ENCODE peak calls at places on chromosomes 4 and X, in nine cellular contexts. One of them, this sample, is unnamed.

GRCh38 chrX:66489339-66489738 is 149.5 kb downstream of the EDA2R start:
- DNase-seq in small intestine: no peak
- DNase-seq in PC-3: no peak
- DNase-seq in right atrium auricular region: no peak
- DNase-seq in ovary: no peak
- DNase-seq in sigmoid colon: no peak
- DNase-seq in uterus: no peak
- DNase-seq in HCT116: no peak
- DNase-seq in spleen: no peak
- DNase-seq in this sample: no peak

GRCh38 chr4:165379662-165380061 is 854 bp downstream of the CPE start:
- DNase-seq in small intestine: no peak
- DNase-seq in PC-3: no peak
- DNase-seq in right atrium auricular region: no peak
- DNase-seq in ovary: peak; percentile 27
- DNase-seq in sigmoid colon: no peak
- DNase-seq in uterus: peak; percentile 26
- DNase-seq in HCT116: no peak
- DNase-seq in spleen: no peak
- DNase-seq in this sample: no peak

GRCh38 chrX:10032147-10032546 is 65.0 kb downstream of the CLDN34 start:
- DNase-seq in small intestine: no peak
- DNase-seq in PC-3: no peak
- DNase-seq in right atrium auricular region: no peak
- DNase-seq in ovary: no peak
- DNase-seq in sigmoid colon: peak; percentile 34
- DNase-seq in uterus: no peak
- DNase-seq in HCT116: no peak
- DNase-seq in spleen: no peak
- DNase-seq in this sample: no peak

GRCh38 chrX:11435568-11435967 is 142.4 kb downstream of the AMELX start:
- DNase-seq in small intestine: no peak
- DNase-seq in PC-3: no peak
- DNase-seq in right atrium auricular region: no peak
- DNase-seq in ovary: no peak
- DNase-seq in sigmoid colon: no peak
- DNase-seq in uterus: no peak
- DNase-seq in HCT116: no peak
- DNase-seq in spleen: no peak
- DNase-seq in this sample: no peak

GRCh38 chr4:125187221-125187620 is 127.5 kb upstream of the FAT4 start:
- DNase-seq in small intestine: no peak
- DNase-seq in PC-3: peak; percentile 49
- DNase-seq in right atrium auricular region: no peak
- DNase-seq in ovary: no peak
- DNase-seq in sigmoid colon: no peak
- DNase-seq in uterus: no peak
- DNase-seq in HCT116: no peak
- DNase-seq in spleen: no peak
- DNase-seq in this sample: no peak

GRCh38 chr4:145887241-145887964 is 51.2 kb downstream of the ZNF827 start:
- DNase-seq in small intestine: no peak
- DNase-seq in PC-3: peak; percentile 22
- DNase-seq in right atrium auricular region: peak; percentile 76
- DNase-seq in ovary: peak; percentile 58
- DNase-seq in sigmoid colon: peak; percentile 83
- DNase-seq in uterus: peak; percentile 63
- DNase-seq in HCT116: no peak
- DNase-seq in spleen: no peak
- DNase-seq in this sample: no peak

GRCh38 chr4:156312261-156312847 is 358.7 kb upstream of the CTSO start:
- DNase-seq in small intestine: no peak
- DNase-seq in PC-3: no peak
- DNase-seq in right atrium auricular region: no peak
- DNase-seq in ovary: no peak
- DNase-seq in sigmoid colon: no peak
- DNase-seq in uterus: no peak
- DNase-seq in HCT116: no peak
- DNase-seq in spleen: no peak
- DNase-seq in this sample: no peak

GRCh38 chr4:40557741-40558140 is 71.9 kb downstream of the RBM47 start:
- DNase-seq in small intestine: no peak
- DNase-seq in PC-3: no peak
- DNase-seq in right atrium auricular region: no peak
- DNase-seq in ovary: no peak
- DNase-seq in sigmoid colon: no peak
- DNase-seq in uterus: no peak
- DNase-seq in HCT116: no peak
- DNase-seq in spleen: no peak
- DNase-seq in this sample: no peak

GRCh38 chrX:151039351-151039750 is 56.2 kb downstream of the HMGB3 start:
- DNase-seq in small intestine: no peak
- DNase-seq in PC-3: no peak
- DNase-seq in right atrium auricular region: no peak
- DNase-seq in ovary: no peak
- DNase-seq in sigmoid colon: no peak
- DNase-seq in uterus: no peak
- DNase-seq in HCT116: no peak
- DNase-seq in spleen: no peak
- DNase-seq in this sample: no peak

GRCh38 chrX:94493405-94493804 is 819.4 kb downstream of the FAM133A start:
- DNase-seq in small intestine: no peak
- DNase-seq in PC-3: no peak
- DNase-seq in right atrium auricular region: no peak
- DNase-seq in ovary: no peak
- DNase-seq in sigmoid colon: no peak
- DNase-seq in uterus: no peak
- DNase-seq in HCT116: no peak
- DNase-seq in spleen: no peak
- DNase-seq in this sample: no peak

GRCh38 chr4:3041192-3042142 is 32.9 kb downstream of the HTT-AS start:
- DNase-seq in small intestine: peak; percentile 64
- DNase-seq in PC-3: peak; percentile 63
- DNase-seq in right atrium auricular region: peak; percentile 79
- DNase-seq in ovary: peak; percentile 31
- DNase-seq in sigmoid colon: peak; percentile 83
- DNase-seq in uterus: peak; percentile 28
- DNase-seq in HCT116: no peak
- DNase-seq in spleen: peak; percentile 90
- DNase-seq in this sample: peak; percentile 86

GRCh38 chr4:169492436-169493163 is 119.8 kb downstream of the NEK1 start:
- DNase-seq in small intestine: peak; percentile 45
- DNase-seq in PC-3: peak; percentile 62
- DNase-seq in right atrium auricular region: no peak
- DNase-seq in ovary: no peak
- DNase-seq in sigmoid colon: no peak
- DNase-seq in uterus: no peak
- DNase-seq in HCT116: peak; percentile 35
- DNase-seq in spleen: no peak
- DNase-seq in this sample: no peak

GRCh38 chr4:183081116-183081469 is 18.0 kb upstream of the WWC2 start:
- DNase-seq in small intestine: no peak
- DNase-seq in PC-3: no peak
- DNase-seq in right atrium auricular region: no peak
- DNase-seq in ovary: no peak
- DNase-seq in sigmoid colon: no peak
- DNase-seq in uterus: no peak
- DNase-seq in HCT116: no peak
- DNase-seq in spleen: no peak
- DNase-seq in this sample: no peak

GRCh38 chrX:147884958-147885357 is 26.8 kb upstream of the FMR1 start:
- DNase-seq in small intestine: peak; percentile 32
- DNase-seq in PC-3: no peak
- DNase-seq in right atrium auricular region: no peak
- DNase-seq in ovary: peak; percentile 22
- DNase-seq in sigmoid colon: no peak
- DNase-seq in uterus: no peak
- DNase-seq in HCT116: no peak
- DNase-seq in spleen: no peak
- DNase-seq in this sample: no peak

GRCh38 chr4:16417198-16417597 is 190.9 kb upstream of the TAPT1 start:
- DNase-seq in small intestine: no peak
- DNase-seq in PC-3: no peak
- DNase-seq in right atrium auricular region: no peak
- DNase-seq in ovary: no peak
- DNase-seq in sigmoid colon: no peak
- DNase-seq in uterus: no peak
- DNase-seq in HCT116: no peak
- DNase-seq in spleen: no peak
- DNase-seq in this sample: no peak

GRCh38 chrX:106611323-106611681 is 476 bp upstream of the RADX start:
- DNase-seq in small intestine: no peak
- DNase-seq in PC-3: no peak
- DNase-seq in right atrium auricular region: no peak
- DNase-seq in ovary: no peak
- DNase-seq in sigmoid colon: no peak
- DNase-seq in uterus: no peak
- DNase-seq in HCT116: no peak
- DNase-seq in spleen: no peak
- DNase-seq in this sample: no peak

GRCh38 chrX:123085311-123085940 is 98.7 kb upstream of the GRIA3 start:
- DNase-seq in small intestine: no peak
- DNase-seq in PC-3: no peak
- DNase-seq in right atrium auricular region: no peak
- DNase-seq in ovary: no peak
- DNase-seq in sigmoid colon: no peak
- DNase-seq in uterus: no peak
- DNase-seq in HCT116: no peak
- DNase-seq in spleen: no peak
- DNase-seq in this sample: no peak

GRCh38 chr4:105970371-105970770 is 75.1 kb downstream of the NPNT start:
- DNase-seq in small intestine: no peak
- DNase-seq in PC-3: no peak
- DNase-seq in right atrium auricular region: no peak
- DNase-seq in ovary: no peak
- DNase-seq in sigmoid colon: no peak
- DNase-seq in uterus: no peak
- DNase-seq in HCT116: no peak
- DNase-seq in spleen: no peak
- DNase-seq in this sample: no peak

GRCh38 chr4:61760820-61761219 is 560.7 kb downstream of the ADGRL3 start:
- DNase-seq in small intestine: no peak
- DNase-seq in PC-3: no peak
- DNase-seq in right atrium auricular region: no peak
- DNase-seq in ovary: no peak
- DNase-seq in sigmoid colon: no peak
- DNase-seq in uterus: no peak
- DNase-seq in HCT116: no peak
- DNase-seq in spleen: no peak
- DNase-seq in this sample: no peak
- H3K9me3 ChIP-seq in small intestine: no peaks in the 10 kb centered on the region
- H3K9me3 ChIP-seq in PC-3: no peaks in the 10 kb centered on the region
- H3K9me3 ChIP-seq in right atrium auricular region: no peaks in the 10 kb centered on the region
- H3K9me3 ChIP-seq in ovary: no peaks in the 10 kb centered on the region
- H3K9me3 ChIP-seq in sigmoid colon: no peaks in the 10 kb centered on the region
- H3K9me3 ChIP-seq in uterus: no peaks in the 10 kb centered on the region
- H3K9me3 ChIP-seq in HCT116: no peaks in the 10 kb centered on the region
- H3K9me3 ChIP-seq in spleen: peaks cover 25% of the 10 kb centered on the region
- H3K9me3 ChIP-seq in this sample: peaks cover 3% of the 10 kb centered on the region

GRCh38 chr4:57404463-57404862 is 294.3 kb upstream of the IGFBP7 start:
- DNase-seq in small intestine: no peak
- DNase-seq in PC-3: no peak
- DNase-seq in right atrium auricular region: no peak
- DNase-seq in ovary: no peak
- DNase-seq in sigmoid colon: no peak
- DNase-seq in uterus: no peak
- DNase-seq in HCT116: no peak
- DNase-seq in spleen: no peak
- DNase-seq in this sample: no peak

GRCh38 chr4:57405359-57405758 is 295.2 kb upstream of the IGFBP7 start:
- DNase-seq in small intestine: no peak
- DNase-seq in PC-3: peak; percentile 98
- DNase-seq in right atrium auricular region: no peak
- DNase-seq in ovary: no peak
- DNase-seq in sigmoid colon: no peak
- DNase-seq in uterus: no peak
- DNase-seq in HCT116: no peak
- DNase-seq in spleen: no peak
- DNase-seq in this sample: no peak

GRCh38 chr4:57403591-57403990 is 293.4 kb upstream of the IGFBP7 start:
- DNase-seq in small intestine: no peak
- DNase-seq in PC-3: peak; percentile 46
- DNase-seq in right atrium auricular region: no peak
- DNase-seq in ovary: no peak
- DNase-seq in sigmoid colon: no peak
- DNase-seq in uterus: no peak
- DNase-seq in HCT116: no peak
- DNase-seq in spleen: no peak
- DNase-seq in this sample: no peak

GRCh38 chr4:57401586-57401985 is 291.4 kb upstream of the IGFBP7 start:
- DNase-seq in small intestine: no peak
- DNase-seq in PC-3: peak; percentile 32
- DNase-seq in right atrium auricular region: no peak
- DNase-seq in ovary: no peak
- DNase-seq in sigmoid colon: no peak
- DNase-seq in uterus: no peak
- DNase-seq in HCT116: no peak
- DNase-seq in spleen: no peak
- DNase-seq in this sample: no peak
- H3K9me3 ChIP-seq in small intestine: no peaks in the 10 kb centered on the region
- H3K9me3 ChIP-seq in PC-3: no peaks in the 10 kb centered on the region
- H3K9me3 ChIP-seq in right atrium auricular region: no peaks in the 10 kb centered on the region
- H3K9me3 ChIP-seq in ovary: no peaks in the 10 kb centered on the region
- H3K9me3 ChIP-seq in sigmoid colon: no peaks in the 10 kb centered on the region
- H3K9me3 ChIP-seq in uterus: no peaks in the 10 kb centered on the region
- H3K9me3 ChIP-seq in HCT116: no peaks in the 10 kb centered on the region
- H3K9me3 ChIP-seq in spleen: no peaks in the 10 kb centered on the region
- H3K9me3 ChIP-seq in this sample: no peaks in the 10 kb centered on the region

DNA sequence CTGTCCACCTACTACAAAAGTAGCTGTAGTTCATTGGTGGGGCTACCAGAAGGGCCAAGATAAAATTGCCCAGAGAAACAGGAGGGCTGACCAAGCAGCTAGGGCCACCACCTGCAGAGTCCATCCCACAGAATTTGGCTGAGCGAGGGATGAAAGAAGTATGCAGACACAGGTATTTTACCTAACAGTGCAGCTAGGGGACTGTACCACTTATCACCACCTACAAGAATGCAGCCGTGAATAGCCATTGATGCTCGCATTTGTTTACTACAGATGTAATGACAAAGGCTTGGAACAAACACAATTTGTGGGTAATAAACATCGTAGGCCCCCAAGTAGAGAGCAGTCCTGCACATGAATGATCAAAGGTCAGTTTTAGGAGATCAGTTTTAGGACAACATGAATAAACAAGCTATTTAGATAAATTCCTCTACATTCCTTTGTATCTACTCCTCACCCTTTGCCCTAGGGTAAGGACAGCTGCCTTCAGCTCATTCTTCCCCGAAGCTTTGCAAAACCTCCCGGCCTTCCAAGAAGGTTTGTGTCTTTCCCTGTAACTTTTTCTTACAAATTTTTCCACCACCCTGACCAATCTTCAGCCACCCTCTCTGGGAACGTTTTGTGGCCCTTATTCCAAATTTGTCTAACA is 49.5 kb downstream of the ZNF718 start:
- DNase-seq in small intestine: no peak
- DNase-seq in PC-3: no peak
- DNase-seq in right atrium auricular region: no peak
- DNase-seq in ovary: no peak
- DNase-seq in sigmoid colon: no peak
- DNase-seq in uterus: no peak
- DNase-seq in HCT116: no peak
- DNase-seq in spleen: no peak
- DNase-seq in this sample: no peak
- H3K9me3 ChIP-seq in small intestine: peaks cover 3% of the 10 kb centered on the region
- H3K9me3 ChIP-seq in PC-3: peaks cover 7% of the 10 kb centered on the region
- H3K9me3 ChIP-seq in right atrium auricular region: peaks cover 31% of the 10 kb centered on the region
- H3K9me3 ChIP-seq in ovary: no peaks in the 10 kb centered on the region
- H3K9me3 ChIP-seq in sigmoid colon: peaks cover 63% of the 10 kb centered on the region
- H3K9me3 ChIP-seq in uterus: peaks cover 49% of the 10 kb centered on the region
- H3K9me3 ChIP-seq in HCT116: peaks cover 5% of the 10 kb centered on the region
- H3K9me3 ChIP-seq in spleen: peaks cover 99% of the 10 kb centered on the region
- H3K9me3 ChIP-seq in this sample: peaks cover 77% of the 10 kb centered on the region

GRCh38 chr4:152815078-152815477 is 35.3 kb downstream of the ARFIP1 start:
- DNase-seq in small intestine: no peak
- DNase-seq in PC-3: no peak
- DNase-seq in right atrium auricular region: no peak
- DNase-seq in ovary: no peak
- DNase-seq in sigmoid colon: no peak
- DNase-seq in uterus: no peak
- DNase-seq in HCT116: no peak
- DNase-seq in spleen: no peak
- DNase-seq in this sample: no peak
- H3K9me3 ChIP-seq in small intestine: no peaks in the 10 kb centered on the region
- H3K9me3 ChIP-seq in PC-3: no peaks in the 10 kb centered on the region
- H3K9me3 ChIP-seq in right atrium auricular region: peaks cover 6% of the 10 kb centered on the region
- H3K9me3 ChIP-seq in ovary: no peaks in the 10 kb centered on the region
- H3K9me3 ChIP-seq in sigmoid colon: peaks cover 2% of the 10 kb centered on the region
- H3K9me3 ChIP-seq in uterus: no peaks in the 10 kb centered on the region
- H3K9me3 ChIP-seq in HCT116: no peaks in the 10 kb centered on the region
- H3K9me3 ChIP-seq in spleen: peaks cover 26% of the 10 kb centered on the region
- H3K9me3 ChIP-seq in this sample: no peaks in the 10 kb centered on the region

This sample was measured in upper lobe of right lung.